ENCODE peak calls at places on chromosomes 16 and 17, in four cellular contexts. E, P, D and V are unnamed samples. For H3K9me3, the result is how much of the 10 kb centered on the place peaks cover.

GRCh38 chr17:65698381-65699061 is 137.1 kb upstream of the AXIN2 start:
- DNase-seq in E (no peak), D (no peak), P (no peak), V (no peak)

GRCh38 chr17:16866436-16866835 is 105.5 kb downstream of the TNFRSF13B start:
- DNase-seq in P (no peak), E (no peak), D (no peak), V (no peak)

GRCh38 chr16:15907863-15908478 is 19.6 kb upstream of the CEP20 start:
- DNase-seq in D (peak), E (no peak), P (no peak), V (no peak)

GRCh38 chr16:15435216-15435864 is 952 bp downstream of the BMERB1 start:
- DNase-seq in P (no peak), E (no peak), D (no peak), V (no peak)

GRCh38 chr17:40844671-40845107 is 22.3 kb upstream of the KRT10 start:
- DNase-seq in E (no peak), P (no peak), D (no peak), V (no peak)

GRCh38 chr17:42775534-42776098 is 2.4 kb downstream of the VPS25 start:
- DNase-seq in E (no peak), P (no peak), D (no peak), V (no peak)

GRCh38 chr16:17258848-17259713 is 211.7 kb downstream of the XYLT1 start:
- DNase-seq in E (no peak), D (no peak), P (no peak), V (no peak)

GRCh38 chr17:43998552-43998951 is 5.9 kb upstream of the NAGS start:
- DNase-seq in D (no peak), E (no peak), P (no peak), V (no peak)

GRCh38 chr17:38752930-38753506 is 477 bp downstream of the PSMB3 start:
- DNase-seq in P (no peak), E (no peak), D (no peak), V (no peak)

GRCh38 chr16:48687421-48688038 is 77.5 kb upstream of the N4BP1 start:
- DNase-seq in P (peak), D (peak), E (no peak), V (no peak)

GRCh38 chr16:84486551-84487235 is 17.8 kb downstream of the MEAK7 start:
- DNase-seq in D (peak), E (no peak), P (no peak), V (no peak)

GRCh38 chr17:18896947-18897346 is 39.0 kb downstream of the PRPSAP2 start:
- DNase-seq in P (no peak), D (no peak), E (no peak), V (no peak)

GRCh38 chr16:56542039-56542438 is 22.2 kb upstream of the BBS2 start:
- DNase-seq in D (no peak), P (no peak), E (no peak), V (no peak)

GRCh38 chr17:82101767-82102679 is 4.0 kb upstream of the FASN start:
- DNase-seq in E (no peak), P (no peak), D (peak), V (no peak)

GRCh38 chr17:57880086-57880456 is 30.2 kb upstream of the MRPS23 start:
- DNase-seq in E (no peak), D (no peak), P (no peak), V (no peak)

GRCh38 chr16:28982949-28983348 is 1.9 kb upstream of the LAT start:
- DNase-seq in D (no peak), P (no peak), E (no peak), V (no peak)

GRCh38 chr16:35197656-35198055 is 1738.2 kb downstream of the TP53TG3F start:
- DNase-seq in D (no peak), E (no peak), P (no peak), V (no peak)

GRCh38 chr17:27768858-27769410 is 31.4 kb downstream of the NOS2 start:
- DNase-seq in E (no peak), D (no peak), P (no peak), V (no peak)

GRCh38 chr16:51886456-51886855 is 660.5 kb downstream of the TOX3 start:
- DNase-seq in D (no peak), E (no peak), P (no peak), V (no peak)

GRCh38 chr16:29745126-29745852 is 501 bp downstream of the C16orf54 start:
- DNase-seq in P (no peak), E (peak), D (no peak), V (peak)

GRCh38 chr17:63358956-63359355 is 87.2 kb downstream of the CYB561 start:
- DNase-seq in E (no peak), D (no peak), P (no peak), V (no peak)

GRCh38 chr17:42163113-42163512 is 8.3 kb upstream of the RAB5C start:
- DNase-seq in D (no peak), E (no peak), P (no peak), V (no peak)

GRCh38 chr17:32604966-32605365 is 118.2 kb downstream of the CDK5R1 start:
- DNase-seq in E (no peak), P (no peak), D (no peak), V (no peak)

GRCh38 chr16:49592507-49593422 is 219.2 kb downstream of the C16orf78 start:
- DNase-seq in D (peak), E (no peak), P (peak), V (no peak)

GRCh38 chr16:3317315-3317999 is 12.2 kb downstream of the ZNF75A start:
- DNase-seq in P (no peak), D (no peak), E (no peak), V (no peak)

GRCh38 chr16:3306078-3306477 is 781 bp downstream of the ZNF75A start:
- DNase-seq in E (no peak), P (no peak), D (no peak), V (no peak)

GRCh38 chr16:3311496-3311895 is 6.2 kb downstream of the ZNF75A start:
- DNase-seq in P (no peak), D (no peak), E (no peak), V (no peak)
- H3K9me3 ChIP-seq in P (half or more), D (half or more), E (under half), V (under half)

GRCh38 chr16:85648070-85648714 is 35.1 kb downstream of the GSE1 start:
- DNase-seq in E (no peak), P (no peak), D (no peak), V (no peak)

GRCh38 chr16:85648782-85649181 is 35.7 kb downstream of the GSE1 start:
- DNase-seq in D (no peak), E (no peak), P (no peak), V (no peak)

GRCh38 chr16:85646358-85646907 is 33.3 kb downstream of the GSE1 start:
- DNase-seq in P (no peak), E (no peak), D (no peak), V (no peak)

GRCh38 chr16:85645021-85645589 is 32.0 kb downstream of the GSE1 start:
- DNase-seq in D (peak), P (no peak), E (no peak), V (no peak)

DNA sequence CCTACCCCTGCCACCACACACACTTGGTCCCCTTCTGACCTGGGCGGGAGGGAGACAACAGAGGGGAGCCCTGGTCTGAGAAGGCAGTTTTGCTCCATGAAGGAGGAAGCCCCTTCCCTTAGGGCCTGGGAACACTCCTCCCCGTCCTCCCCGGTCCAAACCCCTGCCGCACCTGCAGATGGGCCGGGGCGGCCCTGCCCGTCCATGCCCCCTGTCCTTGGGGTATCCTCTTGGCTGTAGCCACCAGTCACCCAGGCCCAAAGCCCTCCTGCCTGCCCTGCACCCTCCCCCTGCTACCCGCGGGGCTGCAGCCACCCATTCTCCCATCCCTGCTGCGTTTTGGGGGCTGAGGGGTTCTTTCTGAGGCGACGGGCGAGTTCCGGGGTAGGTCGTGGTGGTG is 33.9 kb downstream of the GSE1 start:
- DNase-seq in P (no peak), E (no peak), D (no peak), V (no peak)
- H3K9me3 ChIP-seq in P (under half), E (under half), D (under half), V (under half)

GRCh38 chr16:20507280-20507679 is 56.0 kb downstream of the ACSM2A start:
- DNase-seq in E (no peak), P (no peak), D (no peak), V (no peak)
- H3K9me3 ChIP-seq in E (under half), P (under half), D (under half), V (under half)

GRCh38 chr17:52465407-52465806 is 306.9 kb upstream of the CA10 start:
- DNase-seq in P (no peak), E (no peak), D (no peak), V (no peak)

GRCh38 chr17:52470553-52470952 is 312.0 kb upstream of the CA10 start:
- DNase-seq in P (no peak), D (no peak), E (no peak), V (no peak)
- H3K9me3 ChIP-seq in P (under half), D (under half), E (under half), V (under half)